ENCODE peak calls at places on chromosomes 6 and 20, in four cellular contexts. A is IMR-90, N is H1, U is mesendoderm. M is an unnamed sample.

GRCh38 chr6:150589828-150590227 is 9.9 kb upstream of the PLEKHG1 start:
- DNase-seq in A (no peak), N (no peak), U (no peak), M (no peak)

GRCh38 chr20:10609276-10609675 is 64.5 kb downstream of the JAG1 start:
- DNase-seq in A (peak; percentile 86), N (no peak), U (no peak), M (no peak)

GRCh38 chr6:43811101-43812099 is 41.4 kb downstream of the VEGFA start:
- DNase-seq in A (peak; percentile 15), N (no peak), U (no peak), M (no peak)

GRCh38 chr20:2301164-2301622 is 5.4 kb downstream of the TGM3 start:
- DNase-seq in A (no peak), N (no peak), U (peak; percentile 34), M (no peak)

GRCh38 chr6:44667226-44667625 is 279.7 kb downstream of the CDC5L start:
- DNase-seq in A (peak; percentile 77), N (peak; percentile 47), U (peak; percentile 97), M (peak; percentile 57)

GRCh38 chr6:68967549-68968300 is 332.6 kb downstream of the ADGRB3 start:
- DNase-seq in A (peak; percentile 29), N (peak; percentile 74), U (peak; percentile 71), M (peak; percentile 61)

GRCh38 chr6:107080036-107080435 is 35.3 kb downstream of the BEND3 start:
- DNase-seq in A (no peak), N (peak; percentile 66), U (peak; percentile 73), M (peak; percentile 69)

GRCh38 chr6:13767121-13767794 is 47.1 kb downstream of the MCUR1 start:
- DNase-seq in A (peak; percentile 44), N (no peak), U (peak; percentile 35), M (peak; percentile 50)

GRCh38 chr20:7841291-7841966 is 98.8 kb downstream of the HAO1 start:
- DNase-seq in A (peak; percentile 73), N (no peak), U (no peak), M (no peak)

GRCh38 chr6:25035451-25036435 is 100.0 kb upstream of the RIPOR2 start:
- DNase-seq in A (no peak), N (no peak), U (peak; percentile 90), M (no peak)

DNA sequence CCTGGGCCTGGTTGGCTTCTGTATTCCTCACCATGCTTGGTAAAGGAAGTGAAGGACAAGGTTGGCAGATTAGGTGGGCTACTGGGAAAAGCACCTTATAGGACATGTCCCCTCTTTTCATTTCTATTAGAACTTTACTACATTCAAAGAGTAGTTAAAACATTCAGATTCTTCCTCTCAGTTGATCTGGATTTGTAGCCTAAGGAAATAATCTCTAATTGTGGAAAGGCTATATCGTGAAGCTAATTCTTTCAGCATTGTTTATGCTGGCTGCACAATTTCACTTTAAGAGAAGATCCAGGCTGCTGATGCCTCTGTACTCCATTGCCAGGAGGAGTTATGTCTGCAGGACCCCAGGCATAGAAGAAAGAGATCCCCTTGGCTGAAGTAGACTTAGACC is 58.8 kb downstream of the ARHGAP40 start:
- DNase-seq in A (no peak), N (no peak), U (no peak), M (no peak)
- H4K5ac ChIP-seq in A (no peak overlapping the region), N (no peak overlapping the region), U (no peak overlapping the region), M (no peak overlapping the region)

GRCh38 chr6:35310265-35310831 is 12.7 kb downstream of the DEF6 start:
- DNase-seq in A (no peak), N (no peak), U (no peak), M (peak; percentile 8)

GRCh38 chr6:35312076-35312762 is 14.6 kb downstream of the DEF6 start:
- DNase-seq in A (no peak), N (no peak), U (no peak), M (peak; percentile 23)

GRCh38 chr6:35311390-35312075 is 13.9 kb downstream of the DEF6 start:
- DNase-seq in A (no peak), N (no peak), U (no peak), M (peak; percentile 22)

GRCh38 chr6:35312763-35313125 is 15.1 kb downstream of the DEF6 start:
- DNase-seq in A (no peak), N (no peak), U (no peak), M (no peak)

DNA sequence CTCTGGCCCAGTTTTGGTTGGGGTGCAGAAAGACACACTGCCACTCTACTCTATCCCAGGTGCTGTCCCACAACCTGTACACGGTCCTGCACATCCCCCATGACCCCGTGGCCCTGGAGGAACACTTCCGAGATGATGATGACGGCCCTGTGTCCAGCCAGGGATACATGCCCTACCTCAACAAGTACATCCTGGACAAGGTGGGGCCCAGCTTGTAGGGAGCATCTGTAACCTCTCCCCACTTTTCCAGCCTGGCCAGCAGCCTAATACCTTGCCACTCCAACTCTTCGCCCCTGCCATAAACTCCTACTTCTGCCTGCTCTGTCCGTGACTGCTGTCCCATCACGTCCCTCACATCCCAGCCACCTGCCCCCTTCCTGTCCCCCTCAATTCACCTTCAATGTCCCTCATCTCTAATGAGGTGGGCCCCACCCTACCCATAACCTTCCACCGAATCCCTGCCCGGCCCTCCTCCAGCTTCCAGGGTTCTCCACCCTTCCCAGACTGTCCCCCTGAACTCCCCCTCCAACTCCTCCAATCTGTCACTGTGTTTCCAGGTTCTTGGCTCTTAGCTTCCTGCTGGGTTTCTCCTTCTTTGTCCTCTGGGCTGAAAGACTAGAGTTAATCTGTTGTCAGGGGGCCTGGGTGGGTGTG is 12.1 kb downstream of the DEF6 start:
- DNase-seq in A (no peak), N (no peak), U (no peak), M (peak; percentile 16)
- H4K5ac ChIP-seq in A (no peak overlapping the region), N (no peak overlapping the region), U (no peak overlapping the region), M (no peak overlapping the region)

DNA sequence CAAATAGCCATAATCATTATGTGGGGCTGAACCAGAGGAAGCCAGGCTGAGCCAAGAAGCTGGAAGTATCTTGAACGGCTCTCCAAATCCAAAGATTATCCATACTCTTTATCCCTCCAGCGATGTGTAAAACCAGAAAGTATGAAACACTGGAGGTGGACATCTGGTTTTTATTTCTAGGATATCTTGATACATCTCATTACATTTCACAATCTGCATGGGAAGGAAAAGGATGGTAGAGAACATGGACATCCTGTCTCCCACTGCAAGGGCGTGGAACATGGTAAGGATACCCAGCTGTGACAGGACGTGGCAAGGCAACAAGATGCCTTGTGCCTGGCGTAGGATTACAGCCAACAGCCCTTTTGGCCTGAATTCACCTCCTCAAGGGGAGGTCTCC is 20.1 kb downstream of the TRIM27 start:
- DNase-seq in A (no peak), N (no peak), U (no peak), M (no peak)
- H4K5ac ChIP-seq in A (no peak overlapping the region), N (no peak overlapping the region), U (no peak overlapping the region), M (no peak overlapping the region)

DNA sequence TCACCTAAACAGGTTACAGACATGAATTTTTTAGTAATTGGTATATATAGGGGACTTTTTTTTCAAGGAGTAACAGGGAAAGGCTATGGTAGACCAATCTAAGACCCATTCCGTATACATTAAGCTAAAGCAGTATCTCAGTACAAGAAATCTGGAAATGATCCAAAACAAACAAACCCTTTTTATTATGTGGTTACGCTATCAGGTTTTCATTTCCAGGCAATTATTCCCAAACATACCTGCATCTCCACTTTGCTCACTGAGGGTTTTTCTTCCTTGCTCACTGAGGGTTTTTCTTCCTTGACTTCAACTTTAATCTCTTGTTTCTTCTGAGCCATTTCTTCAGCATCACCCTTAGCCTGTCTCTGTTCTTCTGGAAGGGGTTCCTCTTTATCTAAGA is 107.3 kb downstream of the EPB41L2 start:
- DNase-seq in A (no peak), N (no peak), U (no peak), M (no peak)
- H4K5ac ChIP-seq in A (no peak overlapping the region), N (no peak overlapping the region), U (no peak overlapping the region), M (no peak overlapping the region)

DNA sequence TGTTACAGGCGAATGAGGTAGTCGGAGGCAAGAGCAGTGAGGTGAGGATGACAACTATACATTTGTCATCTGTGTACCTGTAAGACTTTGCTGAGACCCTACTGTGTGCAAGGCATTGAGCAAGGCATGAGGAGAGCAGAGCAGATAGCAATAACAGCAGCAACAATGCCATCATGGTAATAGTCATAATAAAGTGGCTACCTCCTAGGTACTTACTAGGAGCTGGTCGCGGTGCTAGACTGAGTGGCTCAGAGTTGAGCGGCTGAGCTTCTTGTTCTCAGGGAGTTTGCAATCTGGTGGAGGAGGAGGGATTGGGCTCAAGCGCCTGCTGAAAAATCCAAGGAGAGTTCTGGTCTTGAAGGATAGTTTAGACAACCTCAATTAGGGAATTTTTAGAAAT is 25.2 kb upstream of the CCDC167 start:
- DNase-seq in A (no peak), N (no peak), U (no peak), M (no peak)
- H4K5ac ChIP-seq in A (no peak overlapping the region), N (no peak overlapping the region), U (no peak overlapping the region), M (no peak overlapping the region)

DNA sequence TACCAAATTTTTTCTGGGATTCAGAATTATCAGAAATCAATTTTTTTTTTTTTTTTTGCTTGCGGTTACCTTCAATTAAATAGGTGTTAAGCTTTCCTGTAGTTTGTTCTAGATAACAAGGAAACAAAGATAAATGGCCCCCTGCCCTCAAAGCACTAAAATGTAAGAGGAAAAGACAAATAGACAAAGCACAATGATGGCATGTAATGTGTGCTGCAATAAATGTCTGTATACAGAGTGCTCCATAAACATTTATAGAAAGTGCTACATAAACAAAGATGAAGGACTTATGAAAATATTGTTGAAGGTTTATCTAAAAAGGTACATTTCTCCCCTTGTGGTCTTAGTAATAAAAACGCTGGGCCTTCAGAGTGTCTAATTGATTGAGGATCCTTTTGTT is 384.6 kb downstream of the PKHD1 start:
- DNase-seq in A (no peak), N (no peak), U (no peak), M (no peak)
- H4K5ac ChIP-seq in A (no peak overlapping the region), N (no peak overlapping the region), U (no peak overlapping the region), M (no peak overlapping the region)

GRCh38 chr20:46222521-46223007 is 85.7 kb downstream of the CDH22 start:
- DNase-seq in A (no peak), N (peak; percentile 76), U (peak; percentile 88), M (peak; percentile 69)

GRCh38 chr20:46227275-46227767 is 81.0 kb downstream of the CDH22 start:
- DNase-seq in A (no peak), N (no peak), U (no peak), M (no peak)

GRCh38 chr20:46229478-46229877 is 78.8 kb downstream of the CDH22 start:
- DNase-seq in A (no peak), N (no peak), U (peak; percentile 39), M (no peak)

GRCh38 chr20:46228671-46229070 is 79.6 kb downstream of the CDH22 start:
- DNase-seq in A (no peak), N (no peak), U (no peak), M (no peak)

DNA sequence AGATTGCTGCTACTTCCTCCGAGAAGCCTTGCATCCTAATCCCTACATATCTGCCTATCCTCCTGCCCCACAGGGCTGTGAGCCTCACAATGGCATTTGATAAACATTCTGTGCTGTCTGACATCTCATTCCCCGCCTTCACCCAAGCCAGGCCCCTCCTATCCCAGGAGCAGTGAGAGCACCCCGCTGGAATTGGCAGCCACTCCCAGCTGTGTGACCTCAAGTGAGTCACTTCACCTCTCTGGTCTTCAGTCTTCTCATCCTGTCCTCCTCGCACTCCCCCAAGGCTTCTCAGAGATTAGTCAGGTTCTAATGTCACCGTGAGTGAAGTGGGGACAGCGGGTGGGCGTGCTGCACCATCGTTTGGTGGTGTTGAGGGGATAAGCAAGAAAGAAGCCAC is 81.7 kb downstream of the CDH22 start:
- DNase-seq in A (peak; percentile 32), N (no peak), U (peak; percentile 89), M (no peak)
- H4K5ac ChIP-seq in A (no peak overlapping the region), N (no peak overlapping the region), U (no peak overlapping the region), M (no peak overlapping the region)

DNA sequence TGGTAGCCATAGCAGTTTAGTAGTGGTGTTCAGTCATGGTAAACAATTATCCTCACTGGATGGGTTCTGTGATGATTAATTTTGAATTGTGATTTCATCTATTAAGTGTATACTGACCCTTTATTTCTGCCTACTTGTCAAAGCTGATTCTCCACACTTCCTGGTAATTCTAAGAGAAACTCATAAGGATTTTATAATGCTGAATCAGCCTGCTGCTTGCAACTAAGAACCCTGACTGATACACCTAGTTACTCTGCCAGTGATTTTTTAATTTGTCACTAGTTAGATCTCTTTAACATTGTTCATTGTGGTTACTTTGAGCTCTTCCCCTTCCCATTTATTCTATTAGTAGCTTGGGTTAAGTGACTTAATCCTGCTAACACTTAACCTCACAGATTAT is 8.6 kb downstream of the CDC40 start:
- DNase-seq in A (peak; percentile 31), N (no peak), U (no peak), M (no peak)
- H4K5ac ChIP-seq in A (no peak overlapping the region), N (no peak overlapping the region), U (no peak overlapping the region), M (no peak overlapping the region)